ENCODE peak calls at places on chromosomes 4 and X, in eight cellular contexts. One of them, this sample, is unnamed.

GRCh38 chr4:10093801-10094552 is 22.6 kb downstream of the WDR1 start:
- DNase-seq in HTR-8/SVneo: no peak
- DNase-seq in stimulated activated CD8-positive, alpha-beta memory T cell treated with anti-CD3 and anti-CD28 coated beads, Interleukin-2, amount 100 ng/mL, for 48 hours: no peak
- DNase-seq in dorsolateral prefrontal cortex: no peak
- DNase-seq in endothelial cell: no peak
- DNase-seq in B cell: no peak
- DNase-seq in ACHN: no peak
- DNase-seq in activated T-helper 1 cell treated with anti-CD3 and anti-CD28 coated beads, Interleukin-12 subunit alpha, Interleukin-12 subunit beta, Interleukin-2, Interleukin-4 antibody, amounts not matched to agents 30 ng/mL and 10 ng/mL and 1 ng/mL, durations not matched to agents 14 hours and 24 hours and 36 hours: no peak
- DNase-seq in this sample: peak

GRCh38 chr4:169330095-169330494 is 59.3 kb upstream of the SH3RF1 start:
- DNase-seq in endothelial cell: no peak
- DNase-seq in ACHN: no peak
- DNase-seq in dorsolateral prefrontal cortex: no peak
- DNase-seq in HTR-8/SVneo: no peak
- DNase-seq in stimulated activated CD8-positive, alpha-beta memory T cell treated with anti-CD3 and anti-CD28 coated beads, Interleukin-2, amount 100 ng/mL, for 48 hours: no peak
- DNase-seq in activated T-helper 1 cell treated with anti-CD3 and anti-CD28 coated beads, Interleukin-12 subunit alpha, Interleukin-12 subunit beta, Interleukin-2, Interleukin-4 antibody, amounts not matched to agents 30 ng/mL and 10 ng/mL and 1 ng/mL, durations not matched to agents 14 hours and 24 hours and 36 hours: no peak
- DNase-seq in B cell: no peak
- DNase-seq in this sample: no peak

GRCh38 chr4:39526810-39527295 is 386 bp downstream of the UGDH start:
- DNase-seq in B cell: peak
- DNase-seq in endothelial cell: no peak
- DNase-seq in HTR-8/SVneo: peak
- DNase-seq in activated T-helper 1 cell treated with anti-CD3 and anti-CD28 coated beads, Interleukin-12 subunit alpha, Interleukin-12 subunit beta, Interleukin-2, Interleukin-4 antibody, amounts not matched to agents 30 ng/mL and 10 ng/mL and 1 ng/mL, durations not matched to agents 14 hours and 24 hours and 36 hours: no peak
- DNase-seq in ACHN: peak
- DNase-seq in stimulated activated CD8-positive, alpha-beta memory T cell treated with anti-CD3 and anti-CD28 coated beads, Interleukin-2, amount 100 ng/mL, for 48 hours: peak
- DNase-seq in dorsolateral prefrontal cortex: peak
- DNase-seq in this sample: no peak

GRCh38 chrX:48521353-48522243 is at the start of gene EBP:
- DNase-seq in HTR-8/SVneo: peak
- DNase-seq in activated T-helper 1 cell treated with anti-CD3 and anti-CD28 coated beads, Interleukin-12 subunit alpha, Interleukin-12 subunit beta, Interleukin-2, Interleukin-4 antibody, amounts not matched to agents 30 ng/mL and 10 ng/mL and 1 ng/mL, durations not matched to agents 14 hours and 24 hours and 36 hours: peak
- DNase-seq in dorsolateral prefrontal cortex: peak
- DNase-seq in endothelial cell: peak
- DNase-seq in B cell: peak
- DNase-seq in stimulated activated CD8-positive, alpha-beta memory T cell treated with anti-CD3 and anti-CD28 coated beads, Interleukin-2, amount 100 ng/mL, for 48 hours: peak
- DNase-seq in ACHN: peak
- DNase-seq in this sample: peak

GRCh38 chr4:28709821-28710330 is 1849.2 kb downstream of the STIM2 start:
- DNase-seq in endothelial cell: no peak
- DNase-seq in stimulated activated CD8-positive, alpha-beta memory T cell treated with anti-CD3 and anti-CD28 coated beads, Interleukin-2, amount 100 ng/mL, for 48 hours: no peak
- DNase-seq in B cell: no peak
- DNase-seq in dorsolateral prefrontal cortex: no peak
- DNase-seq in HTR-8/SVneo: peak
- DNase-seq in ACHN: no peak
- DNase-seq in activated T-helper 1 cell treated with anti-CD3 and anti-CD28 coated beads, Interleukin-12 subunit alpha, Interleukin-12 subunit beta, Interleukin-2, Interleukin-4 antibody, amounts not matched to agents 30 ng/mL and 10 ng/mL and 1 ng/mL, durations not matched to agents 14 hours and 24 hours and 36 hours: no peak
- DNase-seq in this sample: no peak

GRCh38 chr4:133969202-133969873 is 232.3 kb downstream of the PABPC4L start:
- DNase-seq in endothelial cell: no peak
- DNase-seq in stimulated activated CD8-positive, alpha-beta memory T cell treated with anti-CD3 and anti-CD28 coated beads, Interleukin-2, amount 100 ng/mL, for 48 hours: no peak
- DNase-seq in dorsolateral prefrontal cortex: no peak
- DNase-seq in activated T-helper 1 cell treated with anti-CD3 and anti-CD28 coated beads, Interleukin-12 subunit alpha, Interleukin-12 subunit beta, Interleukin-2, Interleukin-4 antibody, amounts not matched to agents 30 ng/mL and 10 ng/mL and 1 ng/mL, durations not matched to agents 14 hours and 24 hours and 36 hours: no peak
- DNase-seq in HTR-8/SVneo: no peak
- DNase-seq in B cell: no peak
- DNase-seq in ACHN: no peak
- DNase-seq in this sample: peak

GRCh38 chr4:71259305-71259704 is 79.5 kb upstream of the SLC4A4 start:
- DNase-seq in HTR-8/SVneo: no peak
- DNase-seq in B cell: no peak
- DNase-seq in ACHN: no peak
- DNase-seq in endothelial cell: no peak
- DNase-seq in stimulated activated CD8-positive, alpha-beta memory T cell treated with anti-CD3 and anti-CD28 coated beads, Interleukin-2, amount 100 ng/mL, for 48 hours: no peak
- DNase-seq in activated T-helper 1 cell treated with anti-CD3 and anti-CD28 coated beads, Interleukin-12 subunit alpha, Interleukin-12 subunit beta, Interleukin-2, Interleukin-4 antibody, amounts not matched to agents 30 ng/mL and 10 ng/mL and 1 ng/mL, durations not matched to agents 14 hours and 24 hours and 36 hours: no peak
- DNase-seq in dorsolateral prefrontal cortex: peak
- DNase-seq in this sample: no peak

GRCh38 chrX:98795636-98796035 is 1614.4 kb downstream of the PCDH19 start:
- DNase-seq in dorsolateral prefrontal cortex: no peak
- DNase-seq in stimulated activated CD8-positive, alpha-beta memory T cell treated with anti-CD3 and anti-CD28 coated beads, Interleukin-2, amount 100 ng/mL, for 48 hours: no peak
- DNase-seq in B cell: no peak
- DNase-seq in ACHN: no peak
- DNase-seq in endothelial cell: no peak
- DNase-seq in HTR-8/SVneo: no peak
- DNase-seq in activated T-helper 1 cell treated with anti-CD3 and anti-CD28 coated beads, Interleukin-12 subunit alpha, Interleukin-12 subunit beta, Interleukin-2, Interleukin-4 antibody, amounts not matched to agents 30 ng/mL and 10 ng/mL and 1 ng/mL, durations not matched to agents 14 hours and 24 hours and 36 hours: no peak
- DNase-seq in this sample: no peak

GRCh38 chr4:24794916-24795665 is at the start of gene SOD3:
- DNase-seq in activated T-helper 1 cell treated with anti-CD3 and anti-CD28 coated beads, Interleukin-12 subunit alpha, Interleukin-12 subunit beta, Interleukin-2, Interleukin-4 antibody, amounts not matched to agents 30 ng/mL and 10 ng/mL and 1 ng/mL, durations not matched to agents 14 hours and 24 hours and 36 hours: no peak
- DNase-seq in dorsolateral prefrontal cortex: peak
- DNase-seq in stimulated activated CD8-positive, alpha-beta memory T cell treated with anti-CD3 and anti-CD28 coated beads, Interleukin-2, amount 100 ng/mL, for 48 hours: no peak
- DNase-seq in endothelial cell: peak
- DNase-seq in ACHN: peak
- DNase-seq in HTR-8/SVneo: no peak
- DNase-seq in B cell: no peak
- DNase-seq in this sample: peak

GRCh38 chrX:14777484-14777883 is 95.4 kb downstream of the FANCB start:
- DNase-seq in ACHN: no peak
- DNase-seq in endothelial cell: no peak
- DNase-seq in HTR-8/SVneo: peak
- DNase-seq in B cell: no peak
- DNase-seq in dorsolateral prefrontal cortex: no peak
- DNase-seq in activated T-helper 1 cell treated with anti-CD3 and anti-CD28 coated beads, Interleukin-12 subunit alpha, Interleukin-12 subunit beta, Interleukin-2, Interleukin-4 antibody, amounts not matched to agents 30 ng/mL and 10 ng/mL and 1 ng/mL, durations not matched to agents 14 hours and 24 hours and 36 hours: no peak
- DNase-seq in stimulated activated CD8-positive, alpha-beta memory T cell treated with anti-CD3 and anti-CD28 coated beads, Interleukin-2, amount 100 ng/mL, for 48 hours: no peak
- DNase-seq in this sample: no peak

GRCh38 chrX:24890677-24891076 is 125.1 kb downstream of the ARX start:
- DNase-seq in stimulated activated CD8-positive, alpha-beta memory T cell treated with anti-CD3 and anti-CD28 coated beads, Interleukin-2, amount 100 ng/mL, for 48 hours: no peak
- DNase-seq in endothelial cell: no peak
- DNase-seq in activated T-helper 1 cell treated with anti-CD3 and anti-CD28 coated beads, Interleukin-12 subunit alpha, Interleukin-12 subunit beta, Interleukin-2, Interleukin-4 antibody, amounts not matched to agents 30 ng/mL and 10 ng/mL and 1 ng/mL, durations not matched to agents 14 hours and 24 hours and 36 hours: no peak
- DNase-seq in ACHN: no peak
- DNase-seq in HTR-8/SVneo: no peak
- DNase-seq in B cell: no peak
- DNase-seq in dorsolateral prefrontal cortex: no peak
- DNase-seq in this sample: no peak

GRCh38 chr4:102343964-102344519 is 1.2 kb downstream of the SLC39A8 start:
- DNase-seq in HTR-8/SVneo: no peak
- DNase-seq in ACHN: peak
- DNase-seq in stimulated activated CD8-positive, alpha-beta memory T cell treated with anti-CD3 and anti-CD28 coated beads, Interleukin-2, amount 100 ng/mL, for 48 hours: no peak
- DNase-seq in dorsolateral prefrontal cortex: peak
- DNase-seq in B cell: no peak
- DNase-seq in activated T-helper 1 cell treated with anti-CD3 and anti-CD28 coated beads, Interleukin-12 subunit alpha, Interleukin-12 subunit beta, Interleukin-2, Interleukin-4 antibody, amounts not matched to agents 30 ng/mL and 10 ng/mL and 1 ng/mL, durations not matched to agents 14 hours and 24 hours and 36 hours: no peak
- DNase-seq in endothelial cell: no peak
- DNase-seq in this sample: peak

GRCh38 chr4:139808381-139809206 is 143.0 kb downstream of the MGST2 start:
- DNase-seq in endothelial cell: no peak
- DNase-seq in HTR-8/SVneo: peak
- DNase-seq in stimulated activated CD8-positive, alpha-beta memory T cell treated with anti-CD3 and anti-CD28 coated beads, Interleukin-2, amount 100 ng/mL, for 48 hours: no peak
- DNase-seq in B cell: no peak
- DNase-seq in ACHN: no peak
- DNase-seq in dorsolateral prefrontal cortex: no peak
- DNase-seq in activated T-helper 1 cell treated with anti-CD3 and anti-CD28 coated beads, Interleukin-12 subunit alpha, Interleukin-12 subunit beta, Interleukin-2, Interleukin-4 antibody, amounts not matched to agents 30 ng/mL and 10 ng/mL and 1 ng/mL, durations not matched to agents 14 hours and 24 hours and 36 hours: no peak
- DNase-seq in this sample: no peak

GRCh38 chr4:176034498-176034897 is 31.1 kb upstream of the WDR17 start:
- DNase-seq in dorsolateral prefrontal cortex: no peak
- DNase-seq in stimulated activated CD8-positive, alpha-beta memory T cell treated with anti-CD3 and anti-CD28 coated beads, Interleukin-2, amount 100 ng/mL, for 48 hours: no peak
- DNase-seq in HTR-8/SVneo: peak
- DNase-seq in endothelial cell: peak
- DNase-seq in B cell: no peak
- DNase-seq in ACHN: peak
- DNase-seq in activated T-helper 1 cell treated with anti-CD3 and anti-CD28 coated beads, Interleukin-12 subunit alpha, Interleukin-12 subunit beta, Interleukin-2, Interleukin-4 antibody, amounts not matched to agents 30 ng/mL and 10 ng/mL and 1 ng/mL, durations not matched to agents 14 hours and 24 hours and 36 hours: no peak
- DNase-seq in this sample: peak

GRCh38 chr4:30867427-30867826 is 147.3 kb downstream of the PCDH7 start:
- DNase-seq in activated T-helper 1 cell treated with anti-CD3 and anti-CD28 coated beads, Interleukin-12 subunit alpha, Interleukin-12 subunit beta, Interleukin-2, Interleukin-4 antibody, amounts not matched to agents 30 ng/mL and 10 ng/mL and 1 ng/mL, durations not matched to agents 14 hours and 24 hours and 36 hours: no peak
- DNase-seq in ACHN: no peak
- DNase-seq in dorsolateral prefrontal cortex: no peak
- DNase-seq in stimulated activated CD8-positive, alpha-beta memory T cell treated with anti-CD3 and anti-CD28 coated beads, Interleukin-2, amount 100 ng/mL, for 48 hours: no peak
- DNase-seq in HTR-8/SVneo: no peak
- DNase-seq in B cell: no peak
- DNase-seq in endothelial cell: no peak
- DNase-seq in this sample: no peak

GRCh38 chr4:1459081-1459480 is 52.8 kb upstream of the NKX1-1 start:
- DNase-seq in B cell: no peak
- DNase-seq in HTR-8/SVneo: no peak
- DNase-seq in endothelial cell: no peak
- DNase-seq in dorsolateral prefrontal cortex: no peak
- DNase-seq in activated T-helper 1 cell treated with anti-CD3 and anti-CD28 coated beads, Interleukin-12 subunit alpha, Interleukin-12 subunit beta, Interleukin-2, Interleukin-4 antibody, amounts not matched to agents 30 ng/mL and 10 ng/mL and 1 ng/mL, durations not matched to agents 14 hours and 24 hours and 36 hours: no peak
- DNase-seq in ACHN: no peak
- DNase-seq in stimulated activated CD8-positive, alpha-beta memory T cell treated with anti-CD3 and anti-CD28 coated beads, Interleukin-2, amount 100 ng/mL, for 48 hours: no peak
- DNase-seq in this sample: no peak

GRCh38 chrX:150692837-150693781 is at the start of gene MTMR1:
- DNase-seq in endothelial cell: peak
- DNase-seq in stimulated activated CD8-positive, alpha-beta memory T cell treated with anti-CD3 and anti-CD28 coated beads, Interleukin-2, amount 100 ng/mL, for 48 hours: no peak
- DNase-seq in HTR-8/SVneo: no peak
- DNase-seq in dorsolateral prefrontal cortex: peak
- DNase-seq in ACHN: peak
- DNase-seq in activated T-helper 1 cell treated with anti-CD3 and anti-CD28 coated beads, Interleukin-12 subunit alpha, Interleukin-12 subunit beta, Interleukin-2, Interleukin-4 antibody, amounts not matched to agents 30 ng/mL and 10 ng/mL and 1 ng/mL, durations not matched to agents 14 hours and 24 hours and 36 hours: no peak
- DNase-seq in B cell: peak
- DNase-seq in this sample: peak

GRCh38 chr4:72112514-72113156 is 80.8 kb downstream of the NPFFR2 start:
- DNase-seq in activated T-helper 1 cell treated with anti-CD3 and anti-CD28 coated beads, Interleukin-12 subunit alpha, Interleukin-12 subunit beta, Interleukin-2, Interleukin-4 antibody, amounts not matched to agents 30 ng/mL and 10 ng/mL and 1 ng/mL, durations not matched to agents 14 hours and 24 hours and 36 hours: peak
- DNase-seq in dorsolateral prefrontal cortex: no peak
- DNase-seq in stimulated activated CD8-positive, alpha-beta memory T cell treated with anti-CD3 and anti-CD28 coated beads, Interleukin-2, amount 100 ng/mL, for 48 hours: no peak
- DNase-seq in endothelial cell: no peak
- DNase-seq in B cell: no peak
- DNase-seq in HTR-8/SVneo: peak
- DNase-seq in ACHN: peak
- DNase-seq in this sample: peak

GRCh38 chrX:37578045-37578444 is 6.6 kb downstream of the LANCL3 start:
- DNase-seq in ACHN: no peak
- DNase-seq in stimulated activated CD8-positive, alpha-beta memory T cell treated with anti-CD3 and anti-CD28 coated beads, Interleukin-2, amount 100 ng/mL, for 48 hours: no peak
- DNase-seq in activated T-helper 1 cell treated with anti-CD3 and anti-CD28 coated beads, Interleukin-12 subunit alpha, Interleukin-12 subunit beta, Interleukin-2, Interleukin-4 antibody, amounts not matched to agents 30 ng/mL and 10 ng/mL and 1 ng/mL, durations not matched to agents 14 hours and 24 hours and 36 hours: no peak
- DNase-seq in dorsolateral prefrontal cortex: no peak
- DNase-seq in endothelial cell: no peak
- DNase-seq in B cell: no peak
- DNase-seq in HTR-8/SVneo: no peak
- DNase-seq in this sample: no peak

GRCh38 chr4:94954273-94954672 is 196.5 kb downstream of the BMPR1B start:
- DNase-seq in ACHN: no peak
- DNase-seq in activated T-helper 1 cell treated with anti-CD3 and anti-CD28 coated beads, Interleukin-12 subunit alpha, Interleukin-12 subunit beta, Interleukin-2, Interleukin-4 antibody, amounts not matched to agents 30 ng/mL and 10 ng/mL and 1 ng/mL, durations not matched to agents 14 hours and 24 hours and 36 hours: no peak
- DNase-seq in B cell: no peak
- DNase-seq in stimulated activated CD8-positive, alpha-beta memory T cell treated with anti-CD3 and anti-CD28 coated beads, Interleukin-2, amount 100 ng/mL, for 48 hours: no peak
- DNase-seq in dorsolateral prefrontal cortex: no peak
- DNase-seq in HTR-8/SVneo: no peak
- DNase-seq in endothelial cell: no peak
- DNase-seq in this sample: no peak

GRCh38 chr4:159267940-159268327 is 165.1 kb downstream of the RAPGEF2 start:
- DNase-seq in ACHN: peak
- DNase-seq in HTR-8/SVneo: no peak
- DNase-seq in activated T-helper 1 cell treated with anti-CD3 and anti-CD28 coated beads, Interleukin-12 subunit alpha, Interleukin-12 subunit beta, Interleukin-2, Interleukin-4 antibody, amounts not matched to agents 30 ng/mL and 10 ng/mL and 1 ng/mL, durations not matched to agents 14 hours and 24 hours and 36 hours: no peak
- DNase-seq in stimulated activated CD8-positive, alpha-beta memory T cell treated with anti-CD3 and anti-CD28 coated beads, Interleukin-2, amount 100 ng/mL, for 48 hours: no peak
- DNase-seq in dorsolateral prefrontal cortex: no peak
- DNase-seq in endothelial cell: no peak
- DNase-seq in B cell: no peak
- DNase-seq in this sample: no peak

GRCh38 chrX:134338527-134338926 is 101.5 kb downstream of the CCDC160 start:
- DNase-seq in stimulated activated CD8-positive, alpha-beta memory T cell treated with anti-CD3 and anti-CD28 coated beads, Interleukin-2, amount 100 ng/mL, for 48 hours: no peak
- DNase-seq in dorsolateral prefrontal cortex: no peak
- DNase-seq in HTR-8/SVneo: no peak
- DNase-seq in endothelial cell: no peak
- DNase-seq in B cell: no peak
- DNase-seq in ACHN: no peak
- DNase-seq in activated T-helper 1 cell treated with anti-CD3 and anti-CD28 coated beads, Interleukin-12 subunit alpha, Interleukin-12 subunit beta, Interleukin-2, Interleukin-4 antibody, amounts not matched to agents 30 ng/mL and 10 ng/mL and 1 ng/mL, durations not matched to agents 14 hours and 24 hours and 36 hours: peak
- DNase-seq in this sample: no peak

GRCh38 chr4:134807231-134807745 is 605.7 kb upstream of the PABPC4L start:
- DNase-seq in B cell: no peak
- DNase-seq in stimulated activated CD8-positive, alpha-beta memory T cell treated with anti-CD3 and anti-CD28 coated beads, Interleukin-2, amount 100 ng/mL, for 48 hours: no peak
- DNase-seq in dorsolateral prefrontal cortex: no peak
- DNase-seq in ACHN: no peak
- DNase-seq in endothelial cell: no peak
- DNase-seq in HTR-8/SVneo: no peak
- DNase-seq in activated T-helper 1 cell treated with anti-CD3 and anti-CD28 coated beads, Interleukin-12 subunit alpha, Interleukin-12 subunit beta, Interleukin-2, Interleukin-4 antibody, amounts not matched to agents 30 ng/mL and 10 ng/mL and 1 ng/mL, durations not matched to agents 14 hours and 24 hours and 36 hours: no peak
- DNase-seq in this sample: no peak

GRCh38 chr4:102824398-102824797 is 3.0 kb downstream of the UBE2D3 start:
- DNase-seq in B cell: no peak
- DNase-seq in dorsolateral prefrontal cortex: no peak
- DNase-seq in endothelial cell: no peak
- DNase-seq in HTR-8/SVneo: no peak
- DNase-seq in activated T-helper 1 cell treated with anti-CD3 and anti-CD28 coated beads, Interleukin-12 subunit alpha, Interleukin-12 subunit beta, Interleukin-2, Interleukin-4 antibody, amounts not matched to agents 30 ng/mL and 10 ng/mL and 1 ng/mL, durations not matched to agents 14 hours and 24 hours and 36 hours: no peak
- DNase-seq in stimulated activated CD8-positive, alpha-beta memory T cell treated with anti-CD3 and anti-CD28 coated beads, Interleukin-2, amount 100 ng/mL, for 48 hours: no peak
- DNase-seq in ACHN: no peak
- DNase-seq in this sample: no peak

GRCh38 chr4:16896871-16897270 is 1.6 kb downstream of the LDB2 start:
- DNase-seq in endothelial cell: no peak
- DNase-seq in stimulated activated CD8-positive, alpha-beta memory T cell treated with anti-CD3 and anti-CD28 coated beads, Interleukin-2, amount 100 ng/mL, for 48 hours: no peak
- DNase-seq in ACHN: no peak
- DNase-seq in HTR-8/SVneo: no peak
- DNase-seq in B cell: no peak
- DNase-seq in activated T-helper 1 cell treated with anti-CD3 and anti-CD28 coated beads, Interleukin-12 subunit alpha, Interleukin-12 subunit beta, Interleukin-2, Interleukin-4 antibody, amounts not matched to agents 30 ng/mL and 10 ng/mL and 1 ng/mL, durations not matched to agents 14 hours and 24 hours and 36 hours: no peak
- DNase-seq in dorsolateral prefrontal cortex: no peak
- DNase-seq in this sample: no peak

GRCh38 chrX:9917861-9918260 is 49.3 kb upstream of the CLDN34 start:
- DNase-seq in B cell: no peak
- DNase-seq in endothelial cell: no peak
- DNase-seq in activated T-helper 1 cell treated with anti-CD3 and anti-CD28 coated beads, Interleukin-12 subunit alpha, Interleukin-12 subunit beta, Interleukin-2, Interleukin-4 antibody, amounts not matched to agents 30 ng/mL and 10 ng/mL and 1 ng/mL, durations not matched to agents 14 hours and 24 hours and 36 hours: no peak
- DNase-seq in ACHN: no peak
- DNase-seq in dorsolateral prefrontal cortex: no peak
- DNase-seq in HTR-8/SVneo: no peak
- DNase-seq in stimulated activated CD8-positive, alpha-beta memory T cell treated with anti-CD3 and anti-CD28 coated beads, Interleukin-2, amount 100 ng/mL, for 48 hours: no peak
- DNase-seq in this sample: no peak

GRCh38 chrX:115616943-115617563 is 56.1 kb downstream of the PLS3 start:
- DNase-seq in dorsolateral prefrontal cortex: no peak
- DNase-seq in endothelial cell: no peak
- DNase-seq in stimulated activated CD8-positive, alpha-beta memory T cell treated with anti-CD3 and anti-CD28 coated beads, Interleukin-2, amount 100 ng/mL, for 48 hours: no peak
- DNase-seq in ACHN: peak
- DNase-seq in HTR-8/SVneo: peak
- DNase-seq in activated T-helper 1 cell treated with anti-CD3 and anti-CD28 coated beads, Interleukin-12 subunit alpha, Interleukin-12 subunit beta, Interleukin-2, Interleukin-4 antibody, amounts not matched to agents 30 ng/mL and 10 ng/mL and 1 ng/mL, durations not matched to agents 14 hours and 24 hours and 36 hours: no peak
- DNase-seq in B cell: no peak
- DNase-seq in this sample: no peak

GRCh38 chr4:159608434-159608833 is 505.6 kb downstream of the RAPGEF2 start:
- DNase-seq in dorsolateral prefrontal cortex: no peak
- DNase-seq in HTR-8/SVneo: no peak
- DNase-seq in activated T-helper 1 cell treated with anti-CD3 and anti-CD28 coated beads, Interleukin-12 subunit alpha, Interleukin-12 subunit beta, Interleukin-2, Interleukin-4 antibody, amounts not matched to agents 30 ng/mL and 10 ng/mL and 1 ng/mL, durations not matched to agents 14 hours and 24 hours and 36 hours: no peak
- DNase-seq in stimulated activated CD8-positive, alpha-beta memory T cell treated with anti-CD3 and anti-CD28 coated beads, Interleukin-2, amount 100 ng/mL, for 48 hours: no peak
- DNase-seq in endothelial cell: no peak
- DNase-seq in ACHN: no peak
- DNase-seq in B cell: no peak
- DNase-seq in this sample: no peak

GRCh38 chr4:88653371-88653946 is 44.2 kb downstream of the NAP1L5 start:
- DNase-seq in stimulated activated CD8-positive, alpha-beta memory T cell treated with anti-CD3 and anti-CD28 coated beads, Interleukin-2, amount 100 ng/mL, for 48 hours: no peak
- DNase-seq in activated T-helper 1 cell treated with anti-CD3 and anti-CD28 coated beads, Interleukin-12 subunit alpha, Interleukin-12 subunit beta, Interleukin-2, Interleukin-4 antibody, amounts not matched to agents 30 ng/mL and 10 ng/mL and 1 ng/mL, durations not matched to agents 14 hours and 24 hours and 36 hours: no peak
- DNase-seq in endothelial cell: no peak
- DNase-seq in B cell: no peak
- DNase-seq in dorsolateral prefrontal cortex: no peak
- DNase-seq in ACHN: no peak
- DNase-seq in HTR-8/SVneo: no peak
- DNase-seq in this sample: no peak

GRCh38 chrX:85698921-85699320 is 319.5 kb upstream of the POF1B start:
- DNase-seq in dorsolateral prefrontal cortex: no peak
- DNase-seq in B cell: no peak
- DNase-seq in HTR-8/SVneo: no peak
- DNase-seq in stimulated activated CD8-positive, alpha-beta memory T cell treated with anti-CD3 and anti-CD28 coated beads, Interleukin-2, amount 100 ng/mL, for 48 hours: no peak
- DNase-seq in endothelial cell: no peak
- DNase-seq in activated T-helper 1 cell treated with anti-CD3 and anti-CD28 coated beads, Interleukin-12 subunit alpha, Interleukin-12 subunit beta, Interleukin-2, Interleukin-4 antibody, amounts not matched to agents 30 ng/mL and 10 ng/mL and 1 ng/mL, durations not matched to agents 14 hours and 24 hours and 36 hours: no peak
- DNase-seq in ACHN: no peak
- DNase-seq in this sample: no peak

GRCh38 chr4:122503214-122503613 is 46.7 kb upstream of the IL2 start:
- DNase-seq in B cell: no peak
- DNase-seq in stimulated activated CD8-positive, alpha-beta memory T cell treated with anti-CD3 and anti-CD28 coated beads, Interleukin-2, amount 100 ng/mL, for 48 hours: no peak
- DNase-seq in activated T-helper 1 cell treated with anti-CD3 and anti-CD28 coated beads, Interleukin-12 subunit alpha, Interleukin-12 subunit beta, Interleukin-2, Interleukin-4 antibody, amounts not matched to agents 30 ng/mL and 10 ng/mL and 1 ng/mL, durations not matched to agents 14 hours and 24 hours and 36 hours: no peak
- DNase-seq in ACHN: no peak
- DNase-seq in dorsolateral prefrontal cortex: no peak
- DNase-seq in HTR-8/SVneo: no peak
- DNase-seq in endothelial cell: no peak
- DNase-seq in this sample: no peak

GRCh38 chrX:71992711-71993110 is 82.1 kb downstream of the NHSL2 start:
- DNase-seq in ACHN: no peak
- DNase-seq in B cell: no peak
- DNase-seq in endothelial cell: no peak
- DNase-seq in HTR-8/SVneo: no peak
- DNase-seq in dorsolateral prefrontal cortex: no peak
- DNase-seq in stimulated activated CD8-positive, alpha-beta memory T cell treated with anti-CD3 and anti-CD28 coated beads, Interleukin-2, amount 100 ng/mL, for 48 hours: peak
- DNase-seq in activated T-helper 1 cell treated with anti-CD3 and anti-CD28 coated beads, Interleukin-12 subunit alpha, Interleukin-12 subunit beta, Interleukin-2, Interleukin-4 antibody, amounts not matched to agents 30 ng/mL and 10 ng/mL and 1 ng/mL, durations not matched to agents 14 hours and 24 hours and 36 hours: no peak
- DNase-seq in this sample: no peak

GRCh38 chrX:11566158-11566557 is 99.6 kb downstream of the ARHGAP6 start:
- DNase-seq in ACHN: no peak
- DNase-seq in HTR-8/SVneo: no peak
- DNase-seq in activated T-helper 1 cell treated with anti-CD3 and anti-CD28 coated beads, Interleukin-12 subunit alpha, Interleukin-12 subunit beta, Interleukin-2, Interleukin-4 antibody, amounts not matched to agents 30 ng/mL and 10 ng/mL and 1 ng/mL, durations not matched to agents 14 hours and 24 hours and 36 hours: no peak
- DNase-seq in dorsolateral prefrontal cortex: no peak
- DNase-seq in endothelial cell: no peak
- DNase-seq in B cell: no peak
- DNase-seq in stimulated activated CD8-positive, alpha-beta memory T cell treated with anti-CD3 and anti-CD28 coated beads, Interleukin-2, amount 100 ng/mL, for 48 hours: no peak
- DNase-seq in this sample: no peak

GRCh38 chr4:24655971-24656370 is 71.6 kb upstream of the DHX15 start:
- DNase-seq in HTR-8/SVneo: no peak
- DNase-seq in dorsolateral prefrontal cortex: no peak
- DNase-seq in B cell: no peak
- DNase-seq in activated T-helper 1 cell treated with anti-CD3 and anti-CD28 coated beads, Interleukin-12 subunit alpha, Interleukin-12 subunit beta, Interleukin-2, Interleukin-4 antibody, amounts not matched to agents 30 ng/mL and 10 ng/mL and 1 ng/mL, durations not matched to agents 14 hours and 24 hours and 36 hours: no peak
- DNase-seq in ACHN: peak
- DNase-seq in stimulated activated CD8-positive, alpha-beta memory T cell treated with anti-CD3 and anti-CD28 coated beads, Interleukin-2, amount 100 ng/mL, for 48 hours: no peak
- DNase-seq in endothelial cell: no peak
- DNase-seq in this sample: no peak

This sample was measured in erythroblast.